ENCODE peak calls at places on chromosomes 4 and X, in seven cellular contexts. X is mammary epithelial cell, B is spleen, Y is left ventricle myocardium inferior, J is sigmoid colon, M is IMR-90, E is uterus. A is an unnamed sample.

GRCh38 chr4:176638992-176639391 is 153.7 kb downstream of the VEGFC start:
- DNase-seq in X (peak; percentile 69), B (no peak), Y (no peak), J (no peak), M (peak; percentile 23), E (no peak), A (no peak)

GRCh38 chr4:100795581-100795980 is 277.8 kb upstream of the EMCN start:
- DNase-seq in X (no peak), B (no peak), Y (no peak), J (no peak), M (no peak), E (no peak), A (no peak)

GRCh38 chrX:95318882-95319281 is 1365.8 kb upstream of the DIAPH2 start:
- DNase-seq in X (peak; percentile 19), B (no peak), Y (no peak), J (no peak), M (no peak), E (no peak), A (no peak)

GRCh38 chr4:4681651-4682050 is 139.8 kb upstream of the STX18 start:
- DNase-seq in X (no peak), B (no peak), Y (no peak), J (no peak), M (no peak), E (no peak), A (no peak)

GRCh38 chr4:7777017-7777710 is 162.5 kb downstream of the AFAP1 start:
- DNase-seq in X (no peak), B (peak; percentile 49), Y (no peak), J (peak; percentile 39), M (no peak), E (no peak), A (no peak)

GRCh38 chrX:42102586-42103282 is 179.4 kb upstream of the CASK start:
- DNase-seq in X (no peak), B (no peak), Y (no peak), J (no peak), M (no peak), E (no peak), A (no peak)

GRCh38 chrX:84729809-84730208 is 227.6 kb upstream of the HDX start:
- DNase-seq in X (peak; percentile 25), B (no peak), Y (no peak), J (peak; percentile 63), M (peak; percentile 31), E (no peak), A (no peak)

GRCh38 chrX:69073721-69074120 is 91.5 kb downstream of the PJA1 start:
- DNase-seq in X (no peak), B (peak; percentile 42), Y (no peak), J (peak; percentile 7), M (no peak), E (no peak), A (no peak)

GRCh38 chr4:180766903-180767302 is 1476.3 kb upstream of the TENM3 start:
- DNase-seq in X (no peak), B (no peak), Y (no peak), J (no peak), M (no peak), E (no peak), A (no peak)

GRCh38 chrX:2863646-2864045 is 34.9 kb downstream of the GYG2 start:
- DNase-seq in X (peak; percentile 4), B (no peak), Y (no peak), J (no peak), M (peak; percentile 39), E (no peak), A (no peak)

GRCh38 chrX:154321152-154321551 is 25.6 kb downstream of the TKTL1 start:
- DNase-seq in X (no peak), B (peak; percentile 58), Y (no peak), J (no peak), M (no peak), E (no peak), A (no peak)

GRCh38 chrX:153772608-153773217 is 8.1 kb upstream of the SRPK3 start:
- DNase-seq in X (no peak), B (peak; percentile 68), Y (no peak), J (no peak), M (no peak), E (no peak), A (no peak)

GRCh38 chrX:103831342-103831802 is 685 bp downstream of the RAB9B start:
- DNase-seq in X (no peak), B (no peak), Y (no peak), J (no peak), M (no peak), E (no peak), A (no peak)

GRCh38 chr4:17132226-17132625 is 233.8 kb upstream of the LDB2 start:
- DNase-seq in X (no peak), B (no peak), Y (no peak), J (no peak), M (no peak), E (no peak), A (no peak)

GRCh38 chr4:38752393-38752961 is 30.3 kb downstream of the TLR10 start:
- DNase-seq in X (peak; percentile 63), B (no peak), Y (no peak), J (no peak), M (peak; percentile 66), E (no peak), A (peak; percentile 23)

GRCh38 chr4:156798438-156798837 is 173.2 kb downstream of the PDGFC start:
- DNase-seq in X (peak; percentile 76), B (no peak), Y (no peak), J (no peak), M (no peak), E (no peak), A (no peak)

GRCh38 chrX:17798921-17799320 is 61.6 kb downstream of the SCML1 start:
- DNase-seq in X (no peak), B (no peak), Y (no peak), J (no peak), M (no peak), E (no peak), A (no peak)

GRCh38 chr4:1746919-1747602 is 25.7 kb downstream of the TACC3 start:
- DNase-seq in X (no peak), B (no peak), Y (no peak), J (no peak), M (no peak), E (no peak), A (no peak)

GRCh38 chrX:79413009-79413408 is 45.9 kb upstream of the ITM2A start:
- DNase-seq in X (peak; percentile 7), B (no peak), Y (no peak), J (no peak), M (peak; percentile 1), E (no peak), A (no peak)

GRCh38 chr4:2304321-2304876 is 42.5 kb upstream of the MXD4 start:
- DNase-seq in X (no peak), B (peak; percentile 55), Y (no peak), J (no peak), M (no peak), E (no peak), A (no peak)

GRCh38 chrX:10557166-10557565 is 63.2 kb downstream of the MID1 start:
- DNase-seq in X (no peak), B (no peak), Y (no peak), J (no peak), M (no peak), E (no peak), A (no peak)

GRCh38 chrX:40132751-40133150 is 35.0 kb upstream of the BCOR start:
- DNase-seq in X (peak; percentile 76), B (no peak), Y (peak; percentile 59), J (peak; percentile 92), M (peak; percentile 81), E (peak; percentile 90), A (peak; percentile 44)

GRCh38 chr4:73208376-73208775 is 50.2 kb downstream of the ANKRD17 start:
- DNase-seq in X (peak; percentile 54), B (no peak), Y (no peak), J (no peak), M (peak; percentile 79), E (no peak), A (no peak)

DNA sequence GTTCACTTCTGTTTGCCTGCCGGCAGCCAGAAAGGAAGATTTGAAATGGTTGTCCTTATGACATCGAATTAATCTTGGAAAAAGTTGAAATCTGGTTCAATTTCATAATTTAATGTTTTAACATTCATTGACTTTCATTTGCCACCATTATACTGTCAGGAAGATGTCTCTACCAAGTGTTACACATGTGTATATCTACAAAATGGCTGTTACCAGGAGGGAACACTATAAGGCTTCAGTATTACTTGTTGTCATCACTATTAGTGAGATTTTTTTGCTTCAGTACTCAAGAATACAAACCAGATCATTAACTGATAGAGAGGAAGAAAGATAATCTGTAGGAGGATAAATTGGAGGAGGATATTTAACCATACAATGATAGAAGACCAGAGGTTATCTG is 71.2 kb downstream of the TSPAN7 start:
- DNase-seq in X (no peak), B (no peak), Y (no peak), J (no peak), M (no peak), E (no peak), A (no peak)
- H3K4me3 ChIP-seq in X (no peak overlapping the region), B (no peak overlapping the region), Y (peak overlapping the region; percentile 36), J (no peak overlapping the region), M (no peak overlapping the region), E (no peak overlapping the region), A (no peak overlapping the region)

DNA sequence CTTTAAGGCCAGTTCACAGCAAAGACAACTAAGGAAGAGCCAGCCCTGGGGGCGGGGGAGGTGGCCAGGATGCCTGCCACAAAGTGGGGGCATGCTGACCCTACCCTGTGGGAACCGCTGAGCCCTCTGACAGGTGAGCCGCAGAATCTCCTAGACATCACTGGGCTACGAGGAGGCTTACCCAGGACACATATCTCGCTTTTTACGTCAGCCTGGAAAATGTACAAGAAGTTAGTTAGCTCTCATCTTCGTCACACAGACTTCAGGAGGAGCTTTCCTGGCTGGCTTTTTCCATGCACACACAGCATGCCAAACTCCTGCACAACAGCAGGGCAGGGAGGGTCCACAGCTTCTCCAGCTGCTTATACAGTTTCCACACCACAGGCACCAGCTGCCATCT is 64.5 kb upstream of the PDLIM3 start:
- DNase-seq in X (no peak), B (no peak), Y (no peak), J (peak; percentile 87), M (no peak), E (no peak), A (no peak)
- H3K27me3 ChIP-seq in X (no peaks in the 10 kb centered on the region), B (no peaks in the 10 kb centered on the region), Y (no peaks in the 10 kb centered on the region), J (no peaks in the 10 kb centered on the region), M (peaks cover 17% of the 10 kb centered on the region), E (no peaks in the 10 kb centered on the region), A (no peaks in the 10 kb centered on the region)

GRCh38 chr4:173509031-173510001 is 20.7 kb downstream of the HAND2 start:
- DNase-seq in X (no peak), B (no peak), Y (peak; percentile 64), J (peak; percentile 87), M (no peak), E (peak; percentile 62), A (no peak)
- H3K4me3 ChIP-seq in X (no peak overlapping the region), B (peak overlapping the region; percentile 41), Y (peak overlapping the region; percentile 69), J (peak overlapping the region; percentile 51), M (peak overlapping the region; percentile 28), E (peak overlapping the region; percentile 43), A (peak overlapping the region; percentile 46)

GRCh38 chr4:81375745-81376144 is 96.0 kb downstream of the RASGEF1B start:
- DNase-seq in X (no peak), B (no peak), Y (no peak), J (no peak), M (no peak), E (no peak), A (no peak)

GRCh38 chr4:81366786-81367185 is 104.9 kb downstream of the RASGEF1B start:
- DNase-seq in X (no peak), B (no peak), Y (no peak), J (no peak), M (no peak), E (no peak), A (no peak)

DNA sequence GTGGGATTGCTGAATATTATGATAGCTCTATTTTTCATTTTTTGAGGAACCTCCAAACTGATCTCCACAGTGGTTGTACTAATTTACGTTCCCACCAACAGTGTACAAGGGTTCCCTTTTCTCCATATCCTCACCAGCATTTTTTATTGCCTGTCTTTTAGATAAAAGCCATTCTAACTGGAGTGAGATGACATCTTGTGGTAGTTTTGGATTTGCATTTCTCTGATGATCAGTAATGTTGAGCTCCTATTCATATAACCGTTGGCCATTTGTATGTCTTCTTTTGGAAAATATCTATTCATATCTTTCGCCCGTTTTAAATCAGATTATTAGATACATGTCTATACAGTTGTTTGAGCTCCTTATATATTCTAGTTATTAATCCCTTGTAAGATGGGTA is 101.8 kb downstream of the RASGEF1B start:
- DNase-seq in X (no peak), B (no peak), Y (no peak), J (no peak), M (no peak), E (no peak), A (no peak)
- H3K27me3 ChIP-seq in X (no peaks in the 10 kb centered on the region), B (no peaks in the 10 kb centered on the region), Y (peaks cover 3% of the 10 kb centered on the region), J (no peaks in the 10 kb centered on the region), M (no peaks in the 10 kb centered on the region), E (no peaks in the 10 kb centered on the region), A (no peaks in the 10 kb centered on the region)

A was measured in kidney epithelial cell.